ENCODE peak calls at places on chromosome 2, in six cellular contexts. I is cardiac muscle cell, H is OCI-LY7, Y is DND-41, U is HL-60, X is sigmoid colon. R is an unnamed sample.

GRCh38 chr2:85748948-85749875 is 4.6 kb upstream of the ATOH8 start:
- DNase-seq in I (no peak), Y (no peak), H (no peak), U (no peak), X (no peak), R (no peak)

GRCh38 chr2:228689049-228689448 is 507.6 kb upstream of the SPHKAP start:
- DNase-seq in U (no peak), X (no peak), H (no peak), I (peak), Y (no peak), R (no peak)

GRCh38 chr2:190970872-190971506 is 43.0 kb downstream of the STAT1 start:
- DNase-seq in U (peak), Y (no peak), H (no peak), X (no peak), I (no peak), R (no peak)

GRCh38 chr2:25822190-25823117 is 55.8 kb downstream of the ASXL2 start:
- DNase-seq in Y (no peak), H (no peak), U (no peak), I (no peak), X (peak), R (no peak)

GRCh38 chr2:54396107-54396506 is 60.0 kb upstream of the SPTBN1 start:
- DNase-seq in I (no peak), Y (no peak), U (no peak), X (no peak), H (no peak), R (no peak)

GRCh38 chr2:189281151-189281550 is 101.6 kb upstream of the COL5A2 start:
- DNase-seq in I (no peak), Y (no peak), U (no peak), X (no peak), H (no peak), R (no peak)

GRCh38 chr2:227884511-227884947 is 13.1 kb downstream of the DAW1 start:
- DNase-seq in I (peak), H (peak), U (peak), X (no peak), Y (peak), R (peak)

GRCh38 chr2:176910828-176911227 is 301.8 kb upstream of the HNRNPA3 start:
- DNase-seq in H (no peak), I (no peak), U (no peak), Y (no peak), X (no peak), R (no peak)

GRCh38 chr2:20065885-20066602 is 14.6 kb upstream of the LAPTM4A start:
- DNase-seq in U (peak), X (peak), Y (no peak), H (no peak), I (no peak), R (no peak)

GRCh38 chr2:200379481-200380120 is 73.1 kb downstream of the SPATS2L start:
- DNase-seq in U (no peak), X (no peak), H (no peak), Y (no peak), I (no peak), R (no peak)

GRCh38 chr2:233852056-233852455 is 2.3 kb downstream of the HJURP start:
- DNase-seq in Y (no peak), U (peak), X (no peak), I (no peak), H (no peak), R (no peak)

GRCh38 chr2:65353927-65354326 is 78.5 kb downstream of the SPRED2 start:
- DNase-seq in I (no peak), Y (no peak), H (no peak), X (no peak), U (peak), R (no peak)

DNA sequence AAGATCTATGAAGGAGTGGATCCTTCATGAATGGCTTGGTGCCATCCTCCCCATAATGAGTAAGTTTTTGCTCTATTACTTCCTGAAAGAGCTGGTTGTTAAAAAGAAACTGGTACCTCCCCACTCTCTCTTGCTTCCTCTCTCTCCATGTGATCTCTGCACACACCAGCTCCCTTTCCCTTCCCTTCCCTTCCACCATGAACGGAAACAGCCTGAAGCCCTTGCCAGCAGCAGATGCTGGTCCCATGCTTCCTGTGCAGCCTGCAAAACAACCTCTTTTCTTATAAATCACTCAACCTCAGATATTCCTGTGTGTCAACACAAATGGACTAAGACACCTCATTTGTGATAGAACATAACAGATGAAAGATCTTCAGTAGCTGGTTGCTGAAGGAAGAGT is 303.5 kb upstream of the ACVR2A start:
- DNase-seq in U (no peak), Y (no peak), I (no peak), H (no peak), X (no peak), R (no peak)
- H3K4me3 ChIP-seq in U (no peak), Y (no peak), I (no peak), H (no peak), X (no peak), R (no peak)

GRCh38 chr2:120771556-120772208 is 36.0 kb downstream of the GLI2 start:
- DNase-seq in X (peak), H (no peak), Y (no peak), I (no peak), U (no peak), R (no peak)
- H3K4me3 ChIP-seq in X (no peak), H (no peak), Y (no peak), I (no peak), U (no peak), R (no peak)

DNA sequence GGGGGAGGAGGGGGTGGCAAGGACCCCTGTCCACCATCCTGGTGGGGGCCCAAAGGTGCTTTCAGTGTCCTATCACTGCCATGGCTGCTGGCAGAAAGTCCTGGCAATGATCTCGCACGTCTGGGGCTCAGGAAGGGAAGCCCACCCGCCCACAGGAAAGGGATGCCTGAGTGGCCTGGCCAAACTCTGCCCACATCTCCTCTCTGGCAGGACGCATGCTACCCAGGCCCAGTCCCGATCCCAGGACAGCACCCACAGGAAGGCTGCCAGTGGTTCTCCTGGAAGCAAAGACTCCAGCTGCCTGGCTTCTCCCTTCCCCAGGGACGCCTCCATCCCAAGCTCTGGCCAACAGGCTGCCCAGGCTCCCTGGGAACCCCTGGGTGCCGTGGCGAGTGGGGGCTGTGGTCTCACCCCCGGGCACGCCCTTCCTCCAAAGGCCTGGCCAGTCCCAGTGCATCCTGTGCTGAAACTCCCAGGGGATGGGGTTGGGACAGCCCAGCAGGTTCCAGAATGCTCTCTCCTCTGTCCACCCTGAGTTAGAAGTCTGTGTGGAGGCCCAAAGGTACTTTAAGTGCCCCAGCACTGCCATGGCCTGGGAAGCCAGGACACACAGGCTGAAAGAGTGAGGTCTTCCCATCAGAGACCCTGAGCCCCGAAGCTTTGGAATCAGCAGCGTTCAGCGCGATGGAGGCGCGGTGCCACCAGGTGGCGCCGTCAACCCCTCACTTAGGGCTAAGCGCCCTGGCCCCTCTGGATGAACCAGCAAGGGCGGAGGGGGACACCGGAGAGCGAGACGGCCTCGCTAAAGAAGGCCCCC is 29.8 kb upstream of the TAF1B start:
- DNase-seq in Y (peak), U (peak), I (peak), H (peak), X (peak), R (peak)
- H3K4me3 ChIP-seq in Y (no peak), U (no peak), I (no peak), H (no peak), X (peak), R (no peak)

DNA sequence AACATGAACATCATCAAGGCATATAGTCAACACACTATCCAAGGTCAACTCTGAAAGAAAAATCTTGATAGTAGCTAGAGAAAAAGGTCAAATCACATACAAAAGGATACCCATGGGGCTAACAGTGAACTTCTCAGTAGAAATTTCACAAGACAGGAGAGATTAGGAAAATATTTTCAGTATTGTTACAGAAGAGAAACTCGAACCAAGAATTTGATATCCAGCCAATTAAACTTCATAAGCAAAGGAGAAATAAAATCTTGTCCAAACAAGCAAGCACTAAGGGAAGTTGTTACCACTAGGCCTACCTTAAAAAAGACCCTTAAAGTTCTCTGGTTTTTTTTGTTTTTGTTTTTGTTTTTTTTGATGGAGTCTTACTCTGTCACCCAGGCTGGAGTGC is 242.5 kb downstream of the EXOC6B start:
- DNase-seq in U (no peak), X (no peak), I (no peak), Y (no peak), H (no peak), R (no peak)
- H3K4me3 ChIP-seq in U (no peak), X (no peak), I (no peak), Y (no peak), H (no peak), R (no peak)

GRCh38 chr2:231663458-231664290 is 44.7 kb upstream of the PTMA start:
- DNase-seq in I (no peak), H (peak), X (no peak), U (no peak), Y (no peak), R (no peak)

GRCh38 chr2:231661422-231662027 is 46.8 kb upstream of the PTMA start:
- DNase-seq in Y (no peak), U (no peak), I (no peak), H (no peak), X (no peak), R (no peak)

GRCh38 chr2:231664727-231665126 is 43.6 kb upstream of the PTMA start:
- DNase-seq in H (no peak), Y (no peak), I (no peak), X (no peak), U (no peak), R (no peak)

GRCh38 chr2:231662028-231662810 is 46.1 kb upstream of the PTMA start:
- DNase-seq in U (peak), I (peak), H (peak), Y (peak), X (peak), R (peak)

GRCh38 chr2:231662811-231663457 is 45.4 kb upstream of the PTMA start:
- DNase-seq in I (no peak), U (no peak), H (no peak), X (no peak), Y (no peak), R (no peak)
- H3K4me3 ChIP-seq in I (no peak), U (peak), H (peak), X (peak), Y (no peak), R (peak)